ENCODE peak calls at places on chromosome 4, in five cellular contexts. Q, I, L, D and H are unnamed samples.

GRCh38 chr4:152471251-152471792 is 64.6 kb downstream of the FBXW7 start:
- DNase-seq in Q (no peak), D (no peak), I (no peak), L (no peak), H (no peak)

GRCh38 chr4:106985830-106986229 is 50.3 kb downstream of the DKK2 start:
- DNase-seq in D (no peak), L (peak), Q (no peak), I (no peak), H (no peak)

GRCh38 chr4:149531861-149532260 is 283.8 kb downstream of the IQCM start:
- DNase-seq in Q (no peak), D (no peak), L (no peak), I (no peak), H (no peak)

GRCh38 chr4:2060578-2061207 is 1.6 kb downstream of the NAT8L start:
- DNase-seq in Q (no peak), I (no peak), L (no peak), D (no peak), H (no peak)

GRCh38 chr4:142615324-142615665 is 230.8 kb downstream of the INPP4B start:
- DNase-seq in I (no peak), L (peak), Q (no peak), D (no peak), H (no peak)

GRCh38 chr4:113444386-113444785 is 317.2 kb downstream of the CAMK2D start:
- DNase-seq in D (no peak), Q (no peak), L (peak), I (no peak), H (no peak)

GRCh38 chr4:21001490-21001889 is 301.2 kb downstream of the PACRGL start:
- DNase-seq in Q (no peak), D (no peak), I (no peak), L (no peak), H (no peak)

GRCh38 chr4:15778742-15779231 is 659 bp downstream of the CD38 start:
- DNase-seq in L (peak), I (peak), Q (no peak), D (peak), H (no peak)

GRCh38 chr4:158710814-158711213 is 12.4 kb downstream of the PPID start:
- DNase-seq in L (no peak), D (no peak), Q (no peak), I (no peak), H (no peak)

GRCh38 chr4:109754093-109754857 is 24.4 kb upstream of the PLA2G12A start:
- DNase-seq in L (no peak), I (no peak), D (no peak), Q (no peak), H (no peak)

GRCh38 chr4:14168919-14169318 is 541.4 kb upstream of the BOD1L1 start:
- DNase-seq in I (peak), D (no peak), L (peak), Q (no peak), H (peak)

GRCh38 chr4:143403551-143403816 is 66.8 kb downstream of the GAB1 start:
- DNase-seq in Q (no peak), D (peak), I (no peak), L (no peak), H (no peak)

GRCh38 chr4:174217273-174218126 is 66.0 kb downstream of the FBXO8 start:
- DNase-seq in I (peak), D (no peak), L (peak), Q (no peak), H (no peak)

GRCh38 chr4:15147709-15148651 is 145.7 kb downstream of the CPEB2 start:
- DNase-seq in Q (no peak), I (no peak), L (no peak), D (no peak), H (no peak)

GRCh38 chr4:180675368-180675675 is 1567.9 kb upstream of the TENM3 start:
- DNase-seq in L (no peak), I (no peak), D (no peak), Q (no peak), H (no peak)

GRCh38 chr4:37802068-37802666 is 24.3 kb upstream of the PGM2 start:
- DNase-seq in I (peak), L (peak), Q (no peak), D (no peak), H (no peak)

GRCh38 chr4:1794809-1795303 is 1.8 kb downstream of the FGFR3 start:
- DNase-seq in L (no peak), D (no peak), Q (no peak), I (no peak), H (no peak)

GRCh38 chr4:137312257-137312656 is 220.0 kb downstream of the PCDH18 start:
- DNase-seq in Q (no peak), L (peak), D (no peak), I (no peak), H (no peak)